ENCODE peak calls at places on chromosome 9, in ten cellular contexts. E is sigmoid colon, R is prostate gland, V is stomach, L is transverse colon, M is K562, T is upper lobe of left lung, H is H1, D is spleen, P is SK-N-SH. O is an unnamed sample.

GRCh38 chr9:90071257-90071656 is 466.4 kb downstream of the GADD45G start:
- DNase-seq in E (no peak), R (no peak), V (no peak), L (no peak), M (no peak), T (no peak), H (no peak), D (no peak), P (no peak), O (no peak)

GRCh38 chr9:89744730-89745129 is 139.9 kb downstream of the GADD45G start:
- DNase-seq in E (no peak), R (no peak), V (no peak), L (no peak), M (no peak), T (no peak), H (no peak), D (no peak), P (no peak), O (no peak)

GRCh38 chr9:26266111-26266791 is 588.0 kb upstream of the TUSC1 start:
- DNase-seq in E (no peak), R (no peak), V (no peak), L (no peak), M (no peak), T (no peak), H (no peak), D (no peak), P (no peak), O (no peak)

GRCh38 chr9:7906783-7907182 is 107.2 kb upstream of the DMAC1 start:
- DNase-seq in E (no peak), R (no peak), V (no peak), L (no peak), M (no peak), T (no peak), H (no peak), D (no peak), P (no peak), O (no peak)

GRCh38 chr9:92097997-92098482 is 17.2 kb downstream of the SPTLC1 start:
- DNase-seq in E (peak; percentile 94), R (peak; percentile 53), V (peak; percentile 92), L (peak; percentile 93), M (no peak), T (peak; percentile 88), H (peak; percentile 47), D (peak; percentile 85), P (no peak), O (peak; percentile 90)

GRCh38 chr9:107208121-107208520 is 75.0 kb upstream of the RAD23B start:
- DNase-seq in E (no peak), R (no peak), V (no peak), L (no peak), M (no peak), T (no peak), H (no peak), D (no peak), P (no peak), O (no peak)

GRCh38 chr9:112334319-112334828 is 955 bp upstream of the PTBP3 start:
- DNase-seq in E (no peak), R (peak; percentile 21), V (no peak), L (peak; percentile 20), M (no peak), T (no peak), H (no peak), D (no peak), P (no peak), O (no peak)

GRCh38 chr9:84140535-84141101 is 160.0 kb downstream of the RMI1 start:
- DNase-seq in E (no peak), R (no peak), V (peak; percentile 43), L (peak; percentile 74), M (no peak), T (no peak), H (no peak), D (peak; percentile 81), P (no peak), O (no peak)

GRCh38 chr9:133974631-133975341 is 17.3 kb downstream of the VAV2 start:
- DNase-seq in E (peak; percentile 52), R (no peak), V (no peak), L (no peak), M (no peak), T (no peak), H (no peak), D (peak; percentile 66), P (peak; percentile 28), O (no peak)

GRCh38 chr9:12625844-12626243 is 67.3 kb upstream of the TYRP1 start:
- DNase-seq in E (no peak), R (no peak), V (no peak), L (no peak), M (no peak), T (no peak), H (no peak), D (no peak), P (no peak), O (no peak)

GRCh38 chr9:128482186-128482585 is 22.3 kb upstream of the GLE1 start:
- DNase-seq in E (no peak), R (no peak), V (no peak), L (no peak), M (no peak), T (no peak), H (no peak), D (peak; percentile 9), P (no peak), O (no peak)

GRCh38 chr9:1005043-1005667 is 28.7 kb downstream of the DMRT3 start:
- DNase-seq in E (no peak), R (no peak), V (no peak), L (no peak), M (peak; percentile 25), T (peak; percentile 32), H (no peak), D (no peak), P (peak; percentile 24), O (no peak)

GRCh38 chr9:97802276-97802675 is 50.8 kb upstream of the FOXE1 start:
- DNase-seq in E (no peak), R (no peak), V (no peak), L (no peak), M (no peak), T (no peak), H (no peak), D (no peak), P (no peak), O (no peak)

GRCh38 chr9:137974746-137975526 is 97.4 kb downstream of the CACNA1B start:
- DNase-seq in E (peak; percentile 57), R (no peak), V (peak; percentile 13), L (no peak), M (no peak), T (peak; percentile 14), H (no peak), D (peak; percentile 50), P (no peak), O (no peak)

GRCh38 chr9:24189986-24190385 is 355.7 kb downstream of the IZUMO3 start:
- DNase-seq in E (no peak), R (no peak), V (no peak), L (no peak), M (no peak), T (no peak), H (no peak), D (no peak), P (no peak), O (no peak)
- H3K9me3 ChIP-seq in E (no peaks in the 10 kb centered on the region), R (no peaks in the 10 kb centered on the region), V (peaks cover 21% of the 10 kb centered on the region), L (peaks cover 3% of the 10 kb centered on the region), M (no peaks in the 10 kb centered on the region), T (no peaks in the 10 kb centered on the region), H (no peaks in the 10 kb centered on the region), D (peaks cover 74% of the 10 kb centered on the region), P (no peaks in the 10 kb centered on the region), O (no peaks in the 10 kb centered on the region)

DNA sequence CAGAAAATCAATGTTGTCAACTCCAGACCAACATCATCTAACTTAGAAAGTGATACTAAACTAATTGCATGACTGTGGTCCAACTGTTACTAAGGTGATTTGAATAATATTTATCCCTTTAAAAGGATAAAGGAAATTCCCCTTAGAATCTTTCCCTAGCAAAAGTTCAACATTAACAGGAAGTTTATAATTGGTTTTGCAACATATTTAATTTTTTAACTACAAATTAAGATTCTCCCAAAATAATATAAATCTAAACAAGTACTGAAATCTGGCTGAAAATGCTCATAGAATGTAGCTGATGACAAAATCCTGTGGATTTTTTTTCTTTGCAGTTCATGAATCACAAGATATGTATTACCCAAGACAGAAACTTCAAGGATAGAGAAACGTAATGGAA is 151.4 kb downstream of the LPAR1 start:
- DNase-seq in E (no peak), R (no peak), V (no peak), L (no peak), M (no peak), T (no peak), H (no peak), D (no peak), P (no peak), O (no peak)
- TF ChIP-seq POLR2AphosphoS5 in E (no peak), R (no peak), V (no peak), L (no peak), M (no peak), T (no peak), H (no peak), D (no peak), P (no peak), O (no peak)

GRCh38 chr9:122723690-122724089 is at the start of gene OR1L4:
- DNase-seq in E (no peak), R (no peak), V (no peak), L (no peak), M (no peak), T (no peak), H (no peak), D (no peak), P (no peak), O (no peak)
- H3K9me3 ChIP-seq in E (peaks cover 10% of the 10 kb centered on the region), R (no peaks in the 10 kb centered on the region), V (peaks cover 57% of the 10 kb centered on the region), L (peaks cover 31% of the 10 kb centered on the region), M (no peaks in the 10 kb centered on the region), T (peaks cover 51% of the 10 kb centered on the region), H (peaks cover 53% of the 10 kb centered on the region), D (peaks cover 89% of the 10 kb centered on the region), P (no peaks in the 10 kb centered on the region), O (peaks cover 52% of the 10 kb centered on the region)

GRCh38 chr9:87354176-87354575 is 143.5 kb upstream of the DAPK1 start:
- DNase-seq in E (no peak), R (no peak), V (no peak), L (no peak), M (no peak), T (no peak), H (no peak), D (no peak), P (no peak), O (no peak)

GRCh38 chr9:87359264-87359663 is 138.4 kb upstream of the DAPK1 start:
- DNase-seq in E (no peak), R (no peak), V (no peak), L (no peak), M (no peak), T (no peak), H (no peak), D (no peak), P (no peak), O (no peak)

GRCh38 chr9:87357600-87357999 is 140.1 kb upstream of the DAPK1 start:
- DNase-seq in E (no peak), R (no peak), V (no peak), L (no peak), M (no peak), T (no peak), H (no peak), D (no peak), P (no peak), O (no peak)

DNA sequence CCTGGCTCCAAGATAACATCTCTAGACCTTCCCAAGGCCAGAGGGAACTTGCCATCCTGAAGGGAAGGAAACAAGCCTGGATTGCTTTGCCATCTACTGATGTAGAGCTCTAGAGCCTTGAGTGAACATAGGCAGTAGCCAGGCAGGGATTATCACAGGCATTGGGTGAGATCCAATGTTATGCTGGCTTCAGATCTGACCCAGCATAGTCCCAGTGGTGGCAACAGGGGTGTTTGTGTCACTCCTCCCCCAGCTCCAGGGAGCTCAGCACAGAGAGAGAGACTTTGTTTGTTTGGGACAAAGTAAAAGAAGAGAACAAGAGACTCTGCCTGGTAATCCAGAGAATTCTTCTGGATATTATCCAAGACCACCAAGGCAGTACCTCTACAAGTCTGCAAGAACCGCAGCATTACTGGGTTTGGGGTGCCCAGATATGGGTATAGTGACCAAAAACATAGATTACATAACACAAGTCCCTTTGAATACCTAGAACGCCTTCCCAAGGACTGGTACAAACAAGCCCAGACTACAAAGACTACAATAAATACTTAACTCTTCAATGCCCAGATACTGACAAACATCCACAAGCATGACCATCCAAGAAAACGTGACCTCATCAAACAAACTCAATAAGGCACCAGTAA is 137.6 kb upstream of the DAPK1 start:
- DNase-seq in E (no peak), R (no peak), V (no peak), L (no peak), M (no peak), T (no peak), H (no peak), D (no peak), P (no peak), O (no peak)
- TF ChIP-seq POLR2AphosphoS5 in E (no peak), R (no peak), V (no peak), L (no peak), M (no peak), T (no peak), H (no peak), D (no peak), P (no peak), O (no peak)

O was measured in breast epithelium.